ENCODE peak calls at places on chromosomes 5 and 9, in nine cellular contexts. A is gastrocnemius medialis, C is K562, Y is progenitor cell of endocrine pancreas, G is tibial artery, K is PC-9, U is fibroblast of pulmonary artery, V is B cell, Z is Panc1. D is an unnamed sample.

GRCh38 chr9:133737071-133737773 is 930 bp downstream of the SARDH start:
- DNase-seq in C (no peak), A (no peak), U (no peak), V (no peak), K (no peak), Z (no peak), Y (no peak), G (no peak), D (no peak)

GRCh38 chr9:82231411-82231810 is 242.8 kb downstream of the SPATA31D1 start:
- DNase-seq in Z (no peak), C (no peak), A (no peak), Y (no peak), U (no peak), K (no peak), V (no peak), G (no peak), D (no peak)

GRCh38 chr5:142853682-142854081 is 83.5 kb downstream of the ARHGAP26 start:
- DNase-seq in U (no peak), Z (no peak), C (no peak), K (peak; percentile 21), Y (no peak), G (no peak), V (no peak), A (no peak), D (no peak)

GRCh38 chr9:103601287-103601686 is 492.8 kb upstream of the SMC2 start:
- DNase-seq in Y (no peak), A (no peak), Z (no peak), U (no peak), K (no peak), C (no peak), G (no peak), V (no peak), D (no peak)

GRCh38 chr9:9100070-9100469 is 1300.5 kb upstream of the DMAC1 start:
- DNase-seq in V (no peak), C (no peak), K (no peak), G (no peak), Z (no peak), A (no peak), U (no peak), Y (no peak), D (no peak)

GRCh38 chr9:83020327-83020726 is 42.6 kb downstream of the RASEF start:
- DNase-seq in U (no peak), G (no peak), K (no peak), A (no peak), C (no peak), Z (no peak), Y (no peak), V (no peak), D (no peak)

GRCh38 chr9:95907794-95908193 is 32.3 kb downstream of the ERCC6L2 start:
- DNase-seq in A (no peak), V (no peak), U (no peak), C (no peak), Y (no peak), Z (no peak), K (no peak), G (no peak), D (no peak)

GRCh38 chr9:136327313-136327971 is at the start of gene GPSM1:
- DNase-seq in Y (peak; percentile 36), G (peak; percentile 61), V (peak; percentile 64), Z (no peak), A (no peak), C (peak; percentile 89), U (peak; percentile 55), K (no peak), D (peak; percentile 74)

GRCh38 chr5:14236757-14237156 is 93.6 kb downstream of the TRIO start:
- DNase-seq in G (no peak), C (no peak), Y (no peak), U (no peak), K (no peak), A (no peak), V (no peak), Z (no peak), D (no peak)

GRCh38 chr5:8633706-8634105 is 764.8 kb downstream of the MTRR start:
- DNase-seq in G (no peak), U (peak; percentile 66), K (no peak), Y (no peak), C (no peak), Z (no peak), V (no peak), A (no peak), D (no peak)

DNA sequence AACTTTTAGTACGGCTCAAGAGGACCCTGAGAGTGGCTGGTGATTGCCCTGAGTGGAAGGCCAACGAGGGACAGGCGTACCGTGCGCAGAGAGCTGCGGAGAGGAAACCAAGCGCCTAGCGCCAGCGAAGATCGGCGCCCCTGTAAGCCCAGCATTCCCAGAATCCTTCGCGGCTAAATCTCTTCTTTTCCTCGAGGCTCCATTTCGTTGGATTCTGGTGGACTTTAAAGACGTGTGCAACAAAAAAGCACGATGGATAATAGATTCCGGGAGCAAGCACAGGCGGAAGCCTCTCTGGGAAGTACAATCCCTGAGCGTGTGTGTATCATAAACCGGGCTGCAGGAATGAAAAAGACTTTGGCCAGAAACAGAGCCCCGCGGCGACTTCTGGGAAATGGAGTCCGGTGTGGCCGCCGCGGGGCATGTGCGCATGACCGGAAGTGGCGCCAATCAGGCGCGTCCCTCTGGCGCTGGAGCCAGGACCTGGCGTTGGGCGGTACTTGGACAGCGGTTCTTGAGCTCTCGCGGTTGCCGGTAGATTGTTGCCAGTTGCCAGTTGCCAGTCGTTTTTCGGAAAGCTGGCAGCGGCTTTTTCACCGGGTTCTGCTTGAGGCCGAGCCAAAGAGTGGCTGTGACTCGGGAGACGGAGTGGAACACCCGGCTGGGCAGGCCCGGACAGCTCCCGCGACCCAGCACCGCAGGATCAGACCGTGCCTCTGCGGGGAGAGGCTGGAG is at the start of gene ZNF79:
- DNase-seq in G (peak; percentile 92), U (peak; percentile 94), A (peak; percentile 93), K (peak; percentile 78), Z (peak; percentile 62), Y (peak; percentile 79), C (peak; percentile 95), V (peak; percentile 93), D (peak; percentile 95)
- TF ChIP-seq CTCF in G (no peak), U (no peak), A (no peak), K (no peak), Z (no peak), Y (no peak), C (no peak), V (peak; percentile 9), D (no peak)

GRCh38 chr5:173318338-173318737 is 9.9 kb downstream of the STC2 start:
- DNase-seq in V (no peak), G (no peak), C (no peak), U (no peak), K (peak; percentile 3), Z (no peak), Y (no peak), A (no peak), D (no peak)
- TF ChIP-seq CTCF in V (no peak), G (no peak), C (no peak), U (no peak), K (no peak), Z (no peak), Y (no peak), A (no peak), D (no peak)

DNA sequence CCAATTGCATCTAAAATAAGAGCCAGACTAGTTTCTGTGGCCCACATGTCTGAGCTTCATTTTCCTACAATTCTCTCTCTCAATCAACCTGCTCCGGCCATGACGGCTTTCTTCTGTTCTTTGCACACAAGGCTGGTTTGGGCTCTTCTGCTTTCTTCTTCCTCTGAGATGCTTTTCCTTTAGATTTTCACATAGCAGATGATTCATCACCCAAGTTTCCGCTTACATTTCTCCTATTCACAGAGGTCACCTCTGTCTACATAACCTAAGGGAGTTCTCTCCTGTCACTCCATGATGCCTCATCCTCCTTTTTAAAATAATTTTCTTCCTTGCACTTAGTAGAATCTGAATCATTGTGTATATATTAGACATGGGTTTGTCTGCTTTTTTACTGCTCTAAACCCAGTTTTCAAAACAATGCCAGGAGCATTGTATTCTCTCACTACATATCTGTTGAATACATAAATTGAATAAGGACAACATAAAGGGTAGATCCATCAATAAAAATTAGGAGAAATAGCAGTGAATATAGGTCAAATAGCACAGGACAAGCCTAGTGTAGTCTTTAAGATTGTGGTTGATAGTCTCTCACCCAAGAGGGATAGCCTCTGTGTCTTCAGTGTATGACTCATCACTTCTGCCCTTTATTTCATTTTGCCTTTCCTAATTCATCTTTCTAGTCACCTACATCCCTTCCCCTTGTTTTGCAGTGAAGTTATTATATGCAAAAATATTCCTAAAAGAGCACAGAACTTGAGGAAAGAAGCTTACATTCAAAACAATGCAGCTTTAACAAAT is 334.8 kb upstream of the TUSC1 start:
- DNase-seq in V (no peak), U (peak; percentile 5), C (no peak), G (no peak), Y (no peak), K (no peak), A (no peak), Z (no peak), D (no peak)
- TF ChIP-seq CTCF in V (no peak), U (no peak), C (no peak), G (no peak), Y (no peak), K (no peak), A (no peak), Z (no peak), D (no peak)

DNA sequence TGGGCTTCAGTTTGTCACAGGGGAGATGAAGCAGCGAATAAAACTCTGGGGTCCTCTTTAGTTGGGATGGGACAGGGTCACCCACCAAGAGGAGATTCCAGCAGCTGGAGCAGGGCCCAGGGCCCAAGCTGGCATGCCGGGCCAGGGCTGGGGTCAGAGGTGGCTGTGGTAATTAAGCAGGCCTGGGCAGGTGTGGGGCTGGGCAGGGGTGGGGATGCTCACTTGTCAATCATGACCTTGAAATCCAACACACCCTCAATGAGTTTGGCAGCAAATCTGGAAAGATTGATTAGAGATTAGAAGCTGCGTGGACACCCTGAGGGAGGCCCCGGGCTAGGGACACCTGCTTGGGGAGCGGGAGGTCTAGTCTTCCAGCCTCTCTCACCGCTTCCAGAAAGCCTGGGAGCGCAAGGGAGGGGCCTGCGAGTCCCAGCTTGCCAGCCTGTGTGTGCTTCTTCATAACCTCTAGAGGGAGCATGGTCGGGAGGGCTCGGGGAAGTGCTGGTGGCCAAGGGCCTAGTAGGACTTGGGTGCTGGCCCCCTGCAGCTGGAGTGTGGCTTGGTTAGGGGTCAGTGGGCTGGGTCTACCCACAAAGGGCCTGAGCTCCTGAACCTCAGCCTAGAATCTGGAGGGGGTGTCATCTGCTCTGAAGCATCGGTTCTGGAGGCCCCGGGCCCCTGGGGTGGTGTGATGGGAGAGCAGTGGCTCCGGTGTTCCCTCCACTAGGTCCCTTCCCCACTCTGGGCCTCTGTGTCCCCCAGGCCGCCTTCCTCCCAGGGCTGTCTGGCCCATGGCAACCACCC is 7.6 kb downstream of the CRAT start:
- DNase-seq in Y (no peak), G (no peak), U (peak; percentile 52), Z (no peak), V (no peak), C (peak; percentile 77), A (peak; percentile 80), K (peak; percentile 60), D (peak; percentile 76)
- TF ChIP-seq CTCF in Y (peak; percentile 62), G (peak; percentile 16), U (peak; percentile 66), Z (peak; percentile 77), V (no peak), C (peak; percentile 75), A (peak; percentile 61), K (peak; percentile 65), D (peak; percentile 70)

DNA sequence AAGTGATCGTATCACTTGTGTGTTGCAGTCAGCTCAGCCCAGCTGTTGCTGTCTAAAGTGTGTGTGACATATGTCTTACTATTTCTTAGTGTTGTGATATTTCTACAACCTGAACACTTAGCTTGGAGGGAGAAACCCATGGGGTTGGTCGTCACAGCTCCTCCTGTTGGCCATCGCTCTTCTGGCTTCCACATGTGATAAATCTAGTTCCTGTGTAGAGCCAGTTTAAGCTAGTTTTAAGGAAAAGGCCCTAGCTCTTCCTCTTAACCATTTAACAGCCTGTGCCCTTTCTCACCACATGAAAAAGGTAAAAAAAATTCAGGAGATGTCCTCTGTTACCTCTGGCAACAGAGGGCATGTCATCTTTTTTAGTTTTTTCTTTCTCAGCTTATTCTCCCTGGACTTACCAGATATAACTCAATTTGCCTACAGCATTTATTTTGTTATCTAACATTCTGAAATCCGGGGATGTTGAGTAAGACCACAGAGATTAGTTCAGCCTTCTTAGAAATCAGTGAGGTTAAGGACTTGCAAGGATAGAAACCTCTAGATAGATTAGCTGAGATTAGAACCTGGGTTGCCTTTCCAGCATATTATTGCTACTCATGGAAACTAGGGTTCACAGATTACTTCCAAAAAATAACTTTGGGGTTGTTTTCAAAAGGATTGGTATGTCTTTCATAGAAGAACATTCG is 100.4 kb downstream of the GAPVD1 start:
- DNase-seq in A (no peak), G (no peak), Z (no peak), V (no peak), C (peak; percentile 21), K (no peak), U (peak; percentile 34), Y (no peak), D (no peak)
- TF ChIP-seq CTCF in A (no peak), G (no peak), Z (peak; percentile 47), V (peak; percentile 26), C (peak; percentile 56), K (no peak), U (peak; percentile 41), Y (peak; percentile 38), D (peak; percentile 15)